ENCODE peak calls at places on chromosomes 13 and 19, in eight cellular contexts. One of them, this sample, is unnamed.

GRCh38 chr19:30376272-30376671 is 4.1 kb downstream of the ZNF536 start:
- DNase-seq in thoracic aorta: no peak
- DNase-seq in hepatocyte: no peak
- DNase-seq in AG09319: no peak
- DNase-seq in prostate gland: no peak
- DNase-seq in mesothelial cell of epicardium: no peak
- DNase-seq in cardiac muscle cell: no peak
- DNase-seq in WTC11: peak; percentile 38
- DNase-seq in this sample: no peak

GRCh38 chr13:28559636-28560259 is 64.8 kb upstream of the FLT1 start:
- DNase-seq in thoracic aorta: no peak
- DNase-seq in hepatocyte: no peak
- DNase-seq in AG09319: no peak
- DNase-seq in prostate gland: no peak
- DNase-seq in mesothelial cell of epicardium: no peak
- DNase-seq in cardiac muscle cell: no peak
- DNase-seq in WTC11: no peak
- DNase-seq in this sample: no peak

GRCh38 chr13:95296326-95296939 is 4.8 kb downstream of the ABCC4 start:
- DNase-seq in thoracic aorta: no peak
- DNase-seq in hepatocyte: peak; percentile 46
- DNase-seq in AG09319: no peak
- DNase-seq in prostate gland: no peak
- DNase-seq in mesothelial cell of epicardium: no peak
- DNase-seq in cardiac muscle cell: peak; percentile 51
- DNase-seq in WTC11: peak; percentile 77
- DNase-seq in this sample: no peak

GRCh38 chr13:65603160-65603559 is 1627.0 kb downstream of the PCDH9 start:
- DNase-seq in thoracic aorta: no peak
- DNase-seq in hepatocyte: no peak
- DNase-seq in AG09319: no peak
- DNase-seq in prostate gland: no peak
- DNase-seq in mesothelial cell of epicardium: no peak
- DNase-seq in cardiac muscle cell: no peak
- DNase-seq in WTC11: no peak
- DNase-seq in this sample: no peak

GRCh38 chr13:25225970-25226369 is 53.9 kb upstream of the AMER2 start:
- DNase-seq in thoracic aorta: no peak
- DNase-seq in hepatocyte: no peak
- DNase-seq in AG09319: no peak
- DNase-seq in prostate gland: no peak
- DNase-seq in mesothelial cell of epicardium: no peak
- DNase-seq in cardiac muscle cell: no peak
- DNase-seq in WTC11: no peak
- DNase-seq in this sample: no peak

GRCh38 chr19:11964496-11964857 is 363 bp upstream of the ZNF763 start:
- DNase-seq in thoracic aorta: no peak
- DNase-seq in hepatocyte: no peak
- DNase-seq in AG09319: no peak
- DNase-seq in prostate gland: peak; percentile 10
- DNase-seq in mesothelial cell of epicardium: no peak
- DNase-seq in cardiac muscle cell: no peak
- DNase-seq in WTC11: peak; percentile 42
- DNase-seq in this sample: no peak

GRCh38 chr13:31264146-31264545 is 64.4 kb downstream of the B3GLCT start:
- DNase-seq in thoracic aorta: no peak
- DNase-seq in hepatocyte: no peak
- DNase-seq in AG09319: no peak
- DNase-seq in prostate gland: no peak
- DNase-seq in mesothelial cell of epicardium: no peak
- DNase-seq in cardiac muscle cell: no peak
- DNase-seq in WTC11: no peak
- DNase-seq in this sample: no peak

GRCh38 chr13:98476106-98476505 is 100.8 kb downstream of the STK24 start:
- DNase-seq in thoracic aorta: no peak
- DNase-seq in hepatocyte: no peak
- DNase-seq in AG09319: no peak
- DNase-seq in prostate gland: no peak
- DNase-seq in mesothelial cell of epicardium: no peak
- DNase-seq in cardiac muscle cell: no peak
- DNase-seq in WTC11: peak; percentile 80
- DNase-seq in this sample: no peak

GRCh38 chr13:67043901-67044300 is 186.2 kb downstream of the PCDH9 start:
- DNase-seq in thoracic aorta: no peak
- DNase-seq in hepatocyte: no peak
- DNase-seq in AG09319: no peak
- DNase-seq in prostate gland: no peak
- DNase-seq in mesothelial cell of epicardium: no peak
- DNase-seq in cardiac muscle cell: no peak
- DNase-seq in WTC11: no peak
- DNase-seq in this sample: no peak

GRCh38 chr13:97380696-97381095 is 53.3 kb upstream of the RAP2A start:
- DNase-seq in thoracic aorta: no peak
- DNase-seq in hepatocyte: no peak
- DNase-seq in AG09319: no peak
- DNase-seq in prostate gland: no peak
- DNase-seq in mesothelial cell of epicardium: no peak
- DNase-seq in cardiac muscle cell: no peak
- DNase-seq in WTC11: no peak
- DNase-seq in this sample: no peak

GRCh38 chr13:113816925-113817859 is 46.7 kb downstream of the GAS6 start:
- DNase-seq in thoracic aorta: peak; percentile 89
- DNase-seq in hepatocyte: peak; percentile 95
- DNase-seq in AG09319: no peak
- DNase-seq in prostate gland: peak; percentile 88
- DNase-seq in mesothelial cell of epicardium: peak; percentile 91
- DNase-seq in cardiac muscle cell: peak; percentile 90
- DNase-seq in WTC11: peak; percentile 93
- DNase-seq in this sample: peak; percentile 87

GRCh38 chr13:59755647-59756290 is 408.0 kb downstream of the DIAPH3 start:
- DNase-seq in thoracic aorta: no peak
- DNase-seq in hepatocyte: no peak
- DNase-seq in AG09319: no peak
- DNase-seq in prostate gland: no peak
- DNase-seq in mesothelial cell of epicardium: no peak
- DNase-seq in cardiac muscle cell: no peak
- DNase-seq in WTC11: no peak
- DNase-seq in this sample: no peak

GRCh38 chr19:11422163-11423068 is 3.3 kb upstream of the RGL3 start:
- DNase-seq in thoracic aorta: no peak
- DNase-seq in hepatocyte: peak; percentile 86
- DNase-seq in AG09319: no peak
- DNase-seq in prostate gland: peak; percentile 68
- DNase-seq in mesothelial cell of epicardium: peak; percentile 67
- DNase-seq in cardiac muscle cell: peak; percentile 34
- DNase-seq in WTC11: peak; percentile 99
- DNase-seq in this sample: peak; percentile 41

GRCh38 chr13:45974500-45974899 is 78.0 kb downstream of the ZC3H13 start:
- DNase-seq in thoracic aorta: no peak
- DNase-seq in hepatocyte: no peak
- DNase-seq in AG09319: no peak
- DNase-seq in prostate gland: no peak
- DNase-seq in mesothelial cell of epicardium: no peak
- DNase-seq in cardiac muscle cell: no peak
- DNase-seq in WTC11: no peak
- DNase-seq in this sample: no peak

GRCh38 chr19:33740811-33741396 is 55.8 kb upstream of the KCTD15 start:
- DNase-seq in thoracic aorta: no peak
- DNase-seq in hepatocyte: peak; percentile 80
- DNase-seq in AG09319: no peak
- DNase-seq in prostate gland: no peak
- DNase-seq in mesothelial cell of epicardium: peak; percentile 71
- DNase-seq in cardiac muscle cell: peak; percentile 88
- DNase-seq in WTC11: peak; percentile 81
- DNase-seq in this sample: no peak

GRCh38 chr19:49823472-49823871 is 5.4 kb downstream of the MED25 start:
- DNase-seq in thoracic aorta: no peak
- DNase-seq in hepatocyte: no peak
- DNase-seq in AG09319: no peak
- DNase-seq in prostate gland: no peak
- DNase-seq in mesothelial cell of epicardium: no peak
- DNase-seq in cardiac muscle cell: no peak
- DNase-seq in WTC11: no peak
- DNase-seq in this sample: no peak

GRCh38 chr13:39197645-39198007 is 159.4 kb downstream of the NHLRC3 start:
- DNase-seq in thoracic aorta: no peak
- DNase-seq in hepatocyte: no peak
- DNase-seq in AG09319: no peak
- DNase-seq in prostate gland: no peak
- DNase-seq in mesothelial cell of epicardium: no peak
- DNase-seq in cardiac muscle cell: peak; percentile 24
- DNase-seq in WTC11: no peak
- DNase-seq in this sample: no peak

GRCh38 chr13:73107970-73108369 is 49.2 kb downstream of the KLF5 start:
- DNase-seq in thoracic aorta: no peak
- DNase-seq in hepatocyte: no peak
- DNase-seq in AG09319: no peak
- DNase-seq in prostate gland: no peak
- DNase-seq in mesothelial cell of epicardium: no peak
- DNase-seq in cardiac muscle cell: no peak
- DNase-seq in WTC11: no peak
- DNase-seq in this sample: no peak

GRCh38 chr19:9916719-9917118 is 19.6 kb downstream of the OLFM2 start:
- DNase-seq in thoracic aorta: no peak
- DNase-seq in hepatocyte: no peak
- DNase-seq in AG09319: no peak
- DNase-seq in prostate gland: no peak
- DNase-seq in mesothelial cell of epicardium: no peak
- DNase-seq in cardiac muscle cell: no peak
- DNase-seq in WTC11: no peak
- DNase-seq in this sample: no peak

GRCh38 chr13:29472317-29472961 is 123.0 kb downstream of the SLC7A1 start:
- DNase-seq in thoracic aorta: no peak
- DNase-seq in hepatocyte: peak; percentile 71
- DNase-seq in AG09319: no peak
- DNase-seq in prostate gland: peak; percentile 22
- DNase-seq in mesothelial cell of epicardium: no peak
- DNase-seq in cardiac muscle cell: peak; percentile 79
- DNase-seq in WTC11: peak; percentile 68
- DNase-seq in this sample: no peak

GRCh38 chr13:28747851-28748250 is 29.1 kb upstream of the SLC46A3 start:
- DNase-seq in thoracic aorta: no peak
- DNase-seq in hepatocyte: no peak
- DNase-seq in AG09319: no peak
- DNase-seq in prostate gland: no peak
- DNase-seq in mesothelial cell of epicardium: no peak
- DNase-seq in cardiac muscle cell: no peak
- DNase-seq in WTC11: no peak
- DNase-seq in this sample: no peak

GRCh38 chr13:113485545-113485944 is 5.0 kb downstream of the DCUN1D2 start:
- DNase-seq in thoracic aorta: no peak
- DNase-seq in hepatocyte: no peak
- DNase-seq in AG09319: no peak
- DNase-seq in prostate gland: no peak
- DNase-seq in mesothelial cell of epicardium: no peak
- DNase-seq in cardiac muscle cell: peak; percentile 48
- DNase-seq in WTC11: no peak
- DNase-seq in this sample: no peak

GRCh38 chr19:35843676-35844481 is 8.4 kb downstream of the NPHS1 start:
- DNase-seq in thoracic aorta: no peak
- DNase-seq in hepatocyte: peak; percentile 37
- DNase-seq in AG09319: no peak
- DNase-seq in prostate gland: no peak
- DNase-seq in mesothelial cell of epicardium: no peak
- DNase-seq in cardiac muscle cell: peak; percentile 27
- DNase-seq in WTC11: peak; percentile 96
- DNase-seq in this sample: no peak

GRCh38 chr19:43430142-43430710 is 15.5 kb downstream of the TEX101 start:
- DNase-seq in thoracic aorta: no peak
- DNase-seq in hepatocyte: peak; percentile 31
- DNase-seq in AG09319: no peak
- DNase-seq in prostate gland: no peak
- DNase-seq in mesothelial cell of epicardium: no peak
- DNase-seq in cardiac muscle cell: no peak
- DNase-seq in WTC11: peak; percentile 57
- DNase-seq in this sample: no peak
- TF ChIP-seq CTCF in thoracic aorta: no peak
- TF ChIP-seq CTCF in hepatocyte: no peak
- TF ChIP-seq CTCF in AG09319: peak; percentile 25
- TF ChIP-seq CTCF in prostate gland: no peak
- TF ChIP-seq CTCF in mesothelial cell of epicardium: no peak
- TF ChIP-seq CTCF in cardiac muscle cell: no peak
- TF ChIP-seq CTCF in WTC11: no peak
- TF ChIP-seq CTCF in this sample: no peak

DNA sequence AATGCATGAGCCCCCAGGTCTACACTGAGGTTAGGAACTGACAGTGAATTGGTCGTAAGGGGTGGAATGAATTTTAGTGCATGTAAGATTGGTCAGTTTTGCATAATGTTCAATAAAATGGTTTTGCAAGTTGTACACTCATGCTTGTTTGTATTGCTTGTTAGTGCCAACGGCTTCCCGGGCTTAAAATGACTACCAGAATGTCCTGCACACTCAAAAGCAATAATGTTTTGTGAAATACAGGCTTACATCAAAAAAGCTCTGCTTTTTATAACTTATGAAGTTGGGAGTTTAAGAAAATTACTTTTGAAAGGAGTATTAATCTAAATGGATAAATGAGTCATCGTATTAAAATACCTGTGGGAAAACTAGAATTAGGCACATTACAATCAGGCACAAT is 112.9 kb downstream of the GPC6 start:
- DNase-seq in thoracic aorta: no peak
- DNase-seq in hepatocyte: no peak
- DNase-seq in AG09319: no peak
- DNase-seq in prostate gland: no peak
- DNase-seq in mesothelial cell of epicardium: no peak
- DNase-seq in cardiac muscle cell: no peak
- DNase-seq in WTC11: no peak
- DNase-seq in this sample: no peak
- TF ChIP-seq CTCF in thoracic aorta: no peak
- TF ChIP-seq CTCF in hepatocyte: no peak
- TF ChIP-seq CTCF in AG09319: no peak
- TF ChIP-seq CTCF in prostate gland: no peak
- TF ChIP-seq CTCF in mesothelial cell of epicardium: no peak
- TF ChIP-seq CTCF in cardiac muscle cell: no peak
- TF ChIP-seq CTCF in WTC11: no peak
- TF ChIP-seq CTCF in this sample: no peak

GRCh38 chr19:29248332-29248844 is 35.4 kb upstream of the UQCRFS1 start:
- DNase-seq in thoracic aorta: no peak
- DNase-seq in hepatocyte: no peak
- DNase-seq in AG09319: no peak
- DNase-seq in prostate gland: no peak
- DNase-seq in mesothelial cell of epicardium: no peak
- DNase-seq in cardiac muscle cell: no peak
- DNase-seq in WTC11: no peak
- DNase-seq in this sample: no peak
- TF ChIP-seq CTCF in thoracic aorta: no peak
- TF ChIP-seq CTCF in hepatocyte: no peak
- TF ChIP-seq CTCF in AG09319: no peak
- TF ChIP-seq CTCF in prostate gland: no peak
- TF ChIP-seq CTCF in mesothelial cell of epicardium: no peak
- TF ChIP-seq CTCF in cardiac muscle cell: no peak
- TF ChIP-seq CTCF in WTC11: no peak
- TF ChIP-seq CTCF in this sample: no peak

DNA sequence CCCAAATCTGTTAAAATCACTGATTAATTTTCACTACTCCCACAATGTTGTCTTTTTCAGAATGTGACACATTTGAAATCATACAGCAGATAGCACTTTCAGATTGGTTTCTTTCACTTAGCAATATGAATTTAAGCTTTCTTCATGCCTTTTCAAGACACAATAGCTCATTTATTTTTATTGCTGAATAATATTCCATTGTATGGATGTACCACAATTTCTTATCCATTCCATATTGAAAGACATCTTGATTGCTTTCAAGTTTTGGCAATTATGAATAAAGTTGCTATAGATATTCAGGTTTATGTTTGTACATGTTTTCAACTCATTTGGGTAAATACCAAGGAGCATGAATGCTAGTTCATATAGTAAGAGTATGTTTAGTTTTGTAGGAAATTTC is 2635.6 kb upstream of the PCDH20 start:
- DNase-seq in thoracic aorta: no peak
- DNase-seq in hepatocyte: no peak
- DNase-seq in AG09319: no peak
- DNase-seq in prostate gland: no peak
- DNase-seq in mesothelial cell of epicardium: no peak
- DNase-seq in cardiac muscle cell: no peak
- DNase-seq in WTC11: no peak
- DNase-seq in this sample: no peak
- TF ChIP-seq CTCF in thoracic aorta: no peak
- TF ChIP-seq CTCF in hepatocyte: no peak
- TF ChIP-seq CTCF in AG09319: no peak
- TF ChIP-seq CTCF in prostate gland: no peak
- TF ChIP-seq CTCF in mesothelial cell of epicardium: no peak
- TF ChIP-seq CTCF in cardiac muscle cell: no peak
- TF ChIP-seq CTCF in WTC11: no peak
- TF ChIP-seq CTCF in this sample: no peak

This sample was measured in omental fat pad.